ENCODE peak calls at places on chromosomes 16 and 17, in seven cellular contexts. One of them, this sample, is unnamed.

GRCh38 chr17:79303641-79304205 is 229.1 kb downstream of the ENGASE start:
- DNase-seq in epithelial cell of esophagus: no peak
- DNase-seq in pancreas: no peak
- DNase-seq in AG04450: no peak
- DNase-seq in neural progenitor cell: no peak
- DNase-seq in osteoblast: peak; percentile 62
- DNase-seq in A549: no peak
- DNase-seq in this sample: no peak

GRCh38 chr17:80455784-80456183 is 20.6 kb downstream of the NPTX1 start:
- DNase-seq in pancreas: no peak
- DNase-seq in neural progenitor cell: peak; percentile 30
- DNase-seq in epithelial cell of esophagus: no peak
- DNase-seq in osteoblast: peak; percentile 84
- DNase-seq in A549: no peak
- DNase-seq in AG04450: no peak
- DNase-seq in this sample: no peak

GRCh38 chr17:81400154-81400938 is 5.1 kb downstream of the BAHCC1 start:
- DNase-seq in pancreas: no peak
- DNase-seq in neural progenitor cell: peak; percentile 95
- DNase-seq in A549: peak; percentile 68
- DNase-seq in AG04450: no peak
- DNase-seq in osteoblast: peak; percentile 98
- DNase-seq in epithelial cell of esophagus: peak; percentile 54
- DNase-seq in this sample: no peak

GRCh38 chr17:80947200-80947940 is 44.3 kb upstream of the CHMP6 start:
- DNase-seq in AG04450: no peak
- DNase-seq in osteoblast: peak; percentile 79
- DNase-seq in epithelial cell of esophagus: no peak
- DNase-seq in pancreas: peak; percentile 28
- DNase-seq in neural progenitor cell: no peak
- DNase-seq in A549: no peak
- DNase-seq in this sample: no peak

GRCh38 chr17:29133146-29133713 is 47.0 kb downstream of the MYO18A start:
- DNase-seq in neural progenitor cell: no peak
- DNase-seq in osteoblast: peak; percentile 96
- DNase-seq in A549: peak; percentile 50
- DNase-seq in pancreas: no peak
- DNase-seq in epithelial cell of esophagus: no peak
- DNase-seq in AG04450: no peak
- DNase-seq in this sample: no peak

GRCh38 chr16:48611329-48612137 is 1.6 kb upstream of the N4BP1 start:
- DNase-seq in epithelial cell of esophagus: peak; percentile 100
- DNase-seq in AG04450: no peak
- DNase-seq in A549: peak; percentile 26
- DNase-seq in neural progenitor cell: no peak
- DNase-seq in pancreas: no peak
- DNase-seq in osteoblast: peak; percentile 63
- DNase-seq in this sample: no peak

GRCh38 chr16:80923356-80923755 is 83.3 kb downstream of the CMC2 start:
- DNase-seq in osteoblast: no peak
- DNase-seq in epithelial cell of esophagus: no peak
- DNase-seq in A549: no peak
- DNase-seq in pancreas: no peak
- DNase-seq in neural progenitor cell: no peak
- DNase-seq in AG04450: no peak
- DNase-seq in this sample: no peak

GRCh38 chr16:53605356-53605755 is 98.3 kb downstream of the RPGRIP1L start:
- DNase-seq in pancreas: no peak
- DNase-seq in A549: no peak
- DNase-seq in osteoblast: no peak
- DNase-seq in neural progenitor cell: no peak
- DNase-seq in AG04450: no peak
- DNase-seq in epithelial cell of esophagus: no peak
- DNase-seq in this sample: no peak

GRCh38 chr16:55351936-55352335 is 27.9 kb downstream of the IRX6 start:
- DNase-seq in pancreas: no peak
- DNase-seq in osteoblast: no peak
- DNase-seq in A549: no peak
- DNase-seq in AG04450: no peak
- DNase-seq in neural progenitor cell: no peak
- DNase-seq in epithelial cell of esophagus: no peak
- DNase-seq in this sample: no peak

GRCh38 chr16:83793179-83793578 is 14.6 kb upstream of the HSBP1 start:
- DNase-seq in AG04450: no peak
- DNase-seq in epithelial cell of esophagus: peak; percentile 51
- DNase-seq in pancreas: no peak
- DNase-seq in osteoblast: no peak
- DNase-seq in A549: no peak
- DNase-seq in neural progenitor cell: peak; percentile 21
- DNase-seq in this sample: no peak

GRCh38 chr17:969767-970387 is 9.7 kb downstream of the NXN start:
- DNase-seq in epithelial cell of esophagus: peak; percentile 47
- DNase-seq in AG04450: no peak
- DNase-seq in osteoblast: no peak
- DNase-seq in neural progenitor cell: peak; percentile 12
- DNase-seq in A549: no peak
- DNase-seq in pancreas: no peak
- DNase-seq in this sample: no peak

GRCh38 chr17:40065041-40065770 is 2.4 kb downstream of the THRA start:
- DNase-seq in pancreas: no peak
- DNase-seq in epithelial cell of esophagus: no peak
- DNase-seq in osteoblast: peak; percentile 86
- DNase-seq in neural progenitor cell: peak; percentile 68
- DNase-seq in A549: peak; percentile 52
- DNase-seq in AG04450: no peak
- DNase-seq in this sample: no peak

GRCh38 chr16:58222532-58223316 is 24.8 kb upstream of the CSNK2A2 start:
- DNase-seq in osteoblast: peak; percentile 76
- DNase-seq in neural progenitor cell: no peak
- DNase-seq in AG04450: no peak
- DNase-seq in A549: peak; percentile 19
- DNase-seq in epithelial cell of esophagus: peak; percentile 88
- DNase-seq in pancreas: no peak
- DNase-seq in this sample: no peak

GRCh38 chr16:817001-817906 is 16.7 kb upstream of the GNG13 start:
- DNase-seq in pancreas: no peak
- DNase-seq in osteoblast: peak; percentile 68
- DNase-seq in AG04450: no peak
- DNase-seq in A549: no peak
- DNase-seq in neural progenitor cell: no peak
- DNase-seq in epithelial cell of esophagus: no peak
- DNase-seq in this sample: no peak

DNA sequence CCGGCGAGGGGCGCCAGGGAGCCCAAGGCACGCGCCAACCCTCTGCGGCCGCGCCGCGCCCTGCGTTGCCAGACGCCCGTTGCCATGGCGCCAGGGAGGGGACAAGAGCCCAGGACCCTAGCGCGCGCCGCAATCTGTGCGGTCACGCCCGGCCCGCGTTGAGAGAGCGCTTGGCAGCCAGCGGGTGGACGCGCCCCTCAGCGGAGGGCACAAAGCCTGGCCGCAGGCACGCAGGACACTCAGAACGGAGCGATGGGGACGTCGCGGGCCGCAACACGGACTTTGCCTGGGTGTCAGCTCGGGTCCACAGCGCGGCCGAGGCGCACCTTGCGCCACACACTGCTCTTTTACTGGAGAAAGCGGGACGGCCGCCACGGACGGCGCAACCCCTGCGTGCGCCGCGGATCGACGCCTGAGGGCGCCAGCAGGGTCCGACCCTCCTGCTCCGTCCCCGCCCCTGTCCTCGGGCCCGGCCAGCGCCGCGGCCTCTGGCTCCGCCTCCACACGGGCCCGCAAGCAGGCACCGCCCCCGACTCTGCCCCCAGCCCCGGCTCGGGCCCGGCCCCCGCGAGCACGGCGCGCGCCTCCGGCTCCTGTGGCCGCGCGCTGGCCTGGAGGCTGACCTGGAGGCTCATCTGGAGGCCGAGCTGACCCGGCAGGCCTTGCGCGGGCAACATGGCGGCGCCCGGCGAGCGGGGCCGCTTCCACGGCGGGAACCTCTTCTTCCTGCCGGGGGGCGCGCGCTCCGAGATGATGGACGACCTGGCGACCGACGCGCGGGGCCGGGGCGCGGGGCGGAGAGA is at the start of gene GFER:
- DNase-seq in A549: peak; percentile 96
- DNase-seq in AG04450: peak; percentile 72
- DNase-seq in pancreas: peak; percentile 95
- DNase-seq in epithelial cell of esophagus: peak; percentile 80
- DNase-seq in neural progenitor cell: peak; percentile 99
- DNase-seq in osteoblast: peak; percentile 100
- DNase-seq in this sample: peak; percentile 26
- TF ChIP-seq CTCF in A549: peak; percentile 50
- TF ChIP-seq CTCF in AG04450: peak; percentile 44
- TF ChIP-seq CTCF in pancreas: no peak
- TF ChIP-seq CTCF in epithelial cell of esophagus: no peak
- TF ChIP-seq CTCF in neural progenitor cell: peak; percentile 44
- TF ChIP-seq CTCF in osteoblast: peak; percentile 10
- TF ChIP-seq CTCF in this sample: peak; percentile 66

GRCh38 chr16:67249178-67249759 is 490 bp downstream of the SLC9A5 start:
- DNase-seq in AG04450: no peak
- DNase-seq in epithelial cell of esophagus: no peak
- DNase-seq in osteoblast: no peak
- DNase-seq in pancreas: no peak
- DNase-seq in neural progenitor cell: no peak
- DNase-seq in A549: no peak
- DNase-seq in this sample: no peak
- H3K4me3 ChIP-seq in AG04450: peak overlapping the region; percentile 67
- H3K4me3 ChIP-seq in epithelial cell of esophagus: peak overlapping the region; percentile 37
- H3K4me3 ChIP-seq in osteoblast: peak overlapping the region; percentile 94
- H3K4me3 ChIP-seq in pancreas: peak overlapping the region; percentile 24
- H3K4me3 ChIP-seq in neural progenitor cell: peak overlapping the region; percentile 64
- H3K4me3 ChIP-seq in A549: peak overlapping the region; percentile 74
- H3K4me3 ChIP-seq in this sample: peak overlapping the region; percentile 66

DNA sequence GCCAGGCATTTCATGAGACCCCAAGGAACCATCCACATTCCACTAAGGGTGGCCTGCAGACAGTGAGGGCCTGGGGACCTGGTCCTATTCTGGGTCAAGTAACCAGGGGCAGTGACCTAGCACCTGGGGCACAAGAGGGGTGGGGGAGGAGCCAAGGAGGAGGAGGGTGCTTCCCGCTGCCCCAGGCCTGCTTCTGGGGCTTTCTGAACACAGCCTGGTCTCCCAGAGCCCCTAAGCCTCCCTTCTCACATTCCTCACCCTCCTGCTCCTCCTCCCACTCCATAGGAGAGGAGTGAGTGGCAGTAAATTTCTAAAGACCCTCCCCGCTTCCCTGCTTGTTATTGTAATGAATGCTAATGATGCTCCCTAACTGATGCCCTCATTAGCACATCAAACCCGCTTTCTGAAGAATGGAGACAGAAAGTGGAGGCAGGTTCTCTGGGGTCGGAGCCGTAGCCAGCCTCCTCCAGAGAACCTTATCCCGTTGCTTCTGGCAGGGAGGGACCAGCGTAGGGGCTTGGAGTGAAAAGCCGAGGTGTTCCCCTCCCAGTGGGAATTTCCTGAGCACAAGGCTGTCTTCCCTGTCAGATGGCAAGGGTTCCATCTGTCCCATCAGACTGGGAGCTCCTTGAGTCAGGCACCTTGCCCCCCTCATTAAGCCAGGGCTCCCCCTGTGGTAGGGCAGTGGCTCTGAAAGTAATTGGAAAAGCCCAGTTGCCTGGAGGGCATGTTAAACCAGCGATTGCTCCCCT is 3.7 kb upstream of the SRCIN1 start:
- DNase-seq in pancreas: no peak
- DNase-seq in AG04450: no peak
- DNase-seq in neural progenitor cell: peak; percentile 71
- DNase-seq in osteoblast: no peak
- DNase-seq in A549: no peak
- DNase-seq in epithelial cell of esophagus: no peak
- DNase-seq in this sample: no peak
- TF ChIP-seq CTCF in pancreas: no peak
- TF ChIP-seq CTCF in AG04450: no peak
- TF ChIP-seq CTCF in neural progenitor cell: peak; percentile 35
- TF ChIP-seq CTCF in osteoblast: no peak
- TF ChIP-seq CTCF in A549: no peak
- TF ChIP-seq CTCF in epithelial cell of esophagus: no peak
- TF ChIP-seq CTCF in this sample: no peak

DNA sequence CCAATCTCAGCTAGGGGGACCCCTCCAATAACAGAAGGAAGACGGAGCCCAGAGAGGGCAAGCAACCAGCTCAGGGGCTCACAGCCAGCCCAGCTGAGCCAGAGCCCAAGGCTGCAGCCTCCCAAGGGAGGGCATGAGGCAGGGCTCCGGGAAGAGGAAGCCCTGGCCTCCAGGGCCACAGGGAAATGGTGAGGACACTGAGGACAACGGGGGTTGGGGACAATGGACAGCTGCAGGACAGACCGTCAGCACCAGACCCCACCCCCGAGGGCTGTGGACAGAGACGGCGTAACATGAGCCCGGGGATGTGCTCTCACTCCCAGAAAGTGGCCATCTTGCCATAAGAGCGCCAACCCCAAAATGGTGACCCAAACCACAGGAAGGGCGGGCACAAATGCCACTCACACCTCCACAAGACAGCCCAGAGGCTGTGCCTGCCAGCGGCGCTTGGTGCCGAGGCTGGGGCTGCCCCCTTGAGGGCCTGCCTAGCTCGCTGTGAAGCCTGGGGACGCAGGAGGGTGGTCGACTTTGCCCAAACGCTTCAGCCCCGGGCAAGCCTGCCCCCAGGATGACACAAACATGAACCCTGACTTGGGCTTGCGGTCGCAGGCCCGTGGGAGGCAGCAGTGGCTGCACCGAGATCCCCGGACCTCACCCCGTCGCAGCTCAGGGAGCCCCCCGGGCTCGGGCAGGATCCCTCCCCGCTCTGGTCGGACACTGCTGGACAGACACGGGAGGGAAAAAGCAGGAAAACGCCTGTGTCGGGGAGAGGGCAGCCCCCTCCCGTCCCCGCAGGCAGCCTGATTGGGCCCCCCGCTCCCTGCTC is 10.5 kb downstream of the PIMREG start:
- DNase-seq in osteoblast: peak; percentile 85
- DNase-seq in AG04450: no peak
- DNase-seq in neural progenitor cell: peak; percentile 60
- DNase-seq in A549: no peak
- DNase-seq in pancreas: peak; percentile 48
- DNase-seq in epithelial cell of esophagus: no peak
- DNase-seq in this sample: no peak
- H3K4me3 ChIP-seq in osteoblast: peak overlapping the region; percentile 55
- H3K4me3 ChIP-seq in AG04450: peak overlapping the region; percentile 27
- H3K4me3 ChIP-seq in neural progenitor cell: peak overlapping the region; percentile 42
- H3K4me3 ChIP-seq in A549: no peak overlapping the region
- H3K4me3 ChIP-seq in pancreas: no peak overlapping the region
- H3K4me3 ChIP-seq in epithelial cell of esophagus: no peak overlapping the region
- H3K4me3 ChIP-seq in this sample: no peak overlapping the region

DNA sequence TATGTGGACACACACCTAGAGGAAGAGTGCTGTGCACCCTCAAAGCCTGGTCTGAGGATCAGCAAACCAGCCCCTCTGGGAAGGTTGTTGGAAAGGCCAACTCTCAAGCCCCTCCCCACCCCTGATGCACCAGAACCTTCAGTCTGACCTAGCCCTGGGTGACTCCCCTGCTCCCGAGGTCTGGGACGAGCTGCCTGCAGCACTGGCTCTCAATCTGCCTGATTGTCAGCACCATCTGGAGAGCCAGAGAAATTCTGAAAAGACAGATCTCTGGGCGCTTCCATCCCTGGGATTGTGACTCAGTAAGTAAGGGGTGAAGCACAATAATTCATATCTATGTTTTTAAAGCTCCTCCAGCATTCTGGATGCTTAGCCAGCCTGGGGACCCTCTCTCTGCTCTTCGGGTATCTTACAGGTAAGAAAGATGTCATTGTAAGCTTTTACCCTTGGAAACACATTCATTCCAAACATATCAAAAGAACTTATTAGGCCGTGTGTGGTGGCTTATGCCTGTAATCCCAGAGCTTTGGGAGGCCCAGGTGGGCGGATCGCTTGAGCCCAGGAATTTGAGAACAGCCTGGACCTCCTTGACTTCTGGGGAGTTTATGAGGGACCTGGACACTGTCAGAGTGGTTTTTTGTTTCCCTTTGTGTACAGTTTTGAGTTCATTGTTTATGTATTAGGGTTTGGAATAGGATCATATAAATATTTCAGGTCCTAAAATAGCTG is 147.5 kb downstream of the KCNJ12 start:
- DNase-seq in pancreas: no peak
- DNase-seq in AG04450: no peak
- DNase-seq in osteoblast: no peak
- DNase-seq in neural progenitor cell: no peak
- DNase-seq in epithelial cell of esophagus: no peak
- DNase-seq in A549: no peak
- DNase-seq in this sample: no peak
- TF ChIP-seq CTCF in pancreas: no peak
- TF ChIP-seq CTCF in AG04450: no peak
- TF ChIP-seq CTCF in osteoblast: no peak
- TF ChIP-seq CTCF in neural progenitor cell: no peak
- TF ChIP-seq CTCF in epithelial cell of esophagus: no peak
- TF ChIP-seq CTCF in A549: no peak
- TF ChIP-seq CTCF in this sample: no peak